ENCODE peak calls at places on chromosome 19, in four cellular contexts. One of them, this sample, is unnamed.

GRCh38 chr19:55902080-55902751 is 29.9 kb downstream of the NLRP13 start:
- DNase-seq in cardiac fibroblast: no peak
- DNase-seq in brain microvascular endothelial cell: no peak
- DNase-seq in fibroblast of mammary gland: no peak
- DNase-seq in this sample: no peak

GRCh38 chr19:13260883-13261653 is 110.9 kb downstream of the IER2 start:
- DNase-seq in cardiac fibroblast: peak
- DNase-seq in brain microvascular endothelial cell: peak
- DNase-seq in fibroblast of mammary gland: peak
- DNase-seq in this sample: peak

GRCh38 chr19:10419646-10420443 is 493 bp upstream of the PDE4A start:
- DNase-seq in cardiac fibroblast: peak
- DNase-seq in brain microvascular endothelial cell: peak
- DNase-seq in fibroblast of mammary gland: peak
- DNase-seq in this sample: peak

GRCh38 chr19:10603084-10603872 is 16.2 kb upstream of the AP1M2 start:
- DNase-seq in cardiac fibroblast: peak
- DNase-seq in brain microvascular endothelial cell: no peak
- DNase-seq in fibroblast of mammary gland: no peak
- DNase-seq in this sample: peak

GRCh38 chr19:13160557-13160956 is 10.3 kb downstream of the IER2 start:
- DNase-seq in cardiac fibroblast: peak
- DNase-seq in brain microvascular endothelial cell: peak
- DNase-seq in fibroblast of mammary gland: peak
- DNase-seq in this sample: no peak

GRCh38 chr19:5742051-5742450 is 21.6 kb downstream of the CATSPERD start:
- DNase-seq in cardiac fibroblast: no peak
- DNase-seq in brain microvascular endothelial cell: no peak
- DNase-seq in fibroblast of mammary gland: no peak
- DNase-seq in this sample: no peak

GRCh38 chr19:45781282-45782161 is 768 bp downstream of the DMPK start:
- DNase-seq in cardiac fibroblast: no peak
- DNase-seq in brain microvascular endothelial cell: no peak
- DNase-seq in fibroblast of mammary gland: no peak
- DNase-seq in this sample: no peak

GRCh38 chr19:34985249-34986022 is 14.7 kb upstream of the GRAMD1A start:
- DNase-seq in cardiac fibroblast: peak
- DNase-seq in brain microvascular endothelial cell: no peak
- DNase-seq in fibroblast of mammary gland: peak
- DNase-seq in this sample: peak

GRCh38 chr19:55592391-55593090 is 6.8 kb downstream of the FIZ1 start:
- DNase-seq in cardiac fibroblast: no peak
- DNase-seq in brain microvascular endothelial cell: no peak
- DNase-seq in fibroblast of mammary gland: no peak
- DNase-seq in this sample: no peak

GRCh38 chr19:2841858-2842574 is 741 bp downstream of the ZNF555 start:
- DNase-seq in cardiac fibroblast: no peak
- DNase-seq in brain microvascular endothelial cell: no peak
- DNase-seq in fibroblast of mammary gland: no peak
- DNase-seq in this sample: no peak

GRCh38 chr19:3171894-3172679 is 6.5 kb upstream of the S1PR4 start:
- DNase-seq in cardiac fibroblast: no peak
- DNase-seq in brain microvascular endothelial cell: no peak
- DNase-seq in fibroblast of mammary gland: no peak
- DNase-seq in this sample: no peak

GRCh38 chr19:49326165-49326704 is 1.2 kb upstream of the SLC6A16 start:
- DNase-seq in cardiac fibroblast: no peak
- DNase-seq in brain microvascular endothelial cell: no peak
- DNase-seq in fibroblast of mammary gland: no peak
- DNase-seq in this sample: no peak

GRCh38 chr19:38506723-38507550 is 73.4 kb downstream of the RYR1 start:
- DNase-seq in cardiac fibroblast: peak
- DNase-seq in brain microvascular endothelial cell: peak
- DNase-seq in fibroblast of mammary gland: peak
- DNase-seq in this sample: peak

GRCh38 chr19:1156830-1157615 is 17.0 kb downstream of the SBNO2 start:
- DNase-seq in cardiac fibroblast: no peak
- DNase-seq in brain microvascular endothelial cell: no peak
- DNase-seq in fibroblast of mammary gland: no peak
- DNase-seq in this sample: no peak

GRCh38 chr19:16657384-16657783 is 2.6 kb downstream of the SMIM7 start:
- DNase-seq in cardiac fibroblast: no peak
- DNase-seq in brain microvascular endothelial cell: no peak
- DNase-seq in fibroblast of mammary gland: no peak
- DNase-seq in this sample: no peak

GRCh38 chr19:45187421-45188100 is 9.0 kb downstream of the BLOC1S3 start:
- DNase-seq in cardiac fibroblast: no peak
- DNase-seq in brain microvascular endothelial cell: no peak
- DNase-seq in fibroblast of mammary gland: no peak
- DNase-seq in this sample: peak

GRCh38 chr19:41933131-41933458 is 4.8 kb upstream of the ERFL start:
- DNase-seq in cardiac fibroblast: no peak
- DNase-seq in brain microvascular endothelial cell: no peak
- DNase-seq in fibroblast of mammary gland: no peak
- DNase-seq in this sample: no peak

GRCh38 chr19:43132696-43133095 is 50.2 kb upstream of the PSG2 start:
- DNase-seq in cardiac fibroblast: no peak
- DNase-seq in brain microvascular endothelial cell: no peak
- DNase-seq in fibroblast of mammary gland: peak
- DNase-seq in this sample: no peak

GRCh38 chr19:8392017-8392591 is 1.9 kb downstream of the RAB11B start:
- DNase-seq in cardiac fibroblast: no peak
- DNase-seq in brain microvascular endothelial cell: no peak
- DNase-seq in fibroblast of mammary gland: peak
- DNase-seq in this sample: peak

GRCh38 chr19:38615007-38615581 is 2.7 kb downstream of the MAP4K1 start:
- DNase-seq in cardiac fibroblast: no peak
- DNase-seq in brain microvascular endothelial cell: no peak
- DNase-seq in fibroblast of mammary gland: no peak
- DNase-seq in this sample: no peak

GRCh38 chr19:35318679-35319448 is 10.1 kb upstream of the CD22 start:
- DNase-seq in cardiac fibroblast: peak
- DNase-seq in brain microvascular endothelial cell: peak
- DNase-seq in fibroblast of mammary gland: peak
- DNase-seq in this sample: peak

GRCh38 chr19:28980236-28980868 is 232.6 kb downstream of the UQCRFS1 start:
- DNase-seq in cardiac fibroblast: peak
- DNase-seq in brain microvascular endothelial cell: peak
- DNase-seq in fibroblast of mammary gland: peak
- DNase-seq in this sample: peak

GRCh38 chr19:45450042-45450380 is 17.8 kb upstream of the FOSB start:
- DNase-seq in cardiac fibroblast: no peak
- DNase-seq in brain microvascular endothelial cell: no peak
- DNase-seq in fibroblast of mammary gland: no peak
- DNase-seq in this sample: no peak

GRCh38 chr19:34926685-34927375 is at the start of gene ZNF30:
- DNase-seq in cardiac fibroblast: peak
- DNase-seq in brain microvascular endothelial cell: peak
- DNase-seq in fibroblast of mammary gland: peak
- DNase-seq in this sample: peak

GRCh38 chr19:15702590-15702930 is 25.3 kb upstream of the OR10H2 start:
- DNase-seq in cardiac fibroblast: peak
- DNase-seq in brain microvascular endothelial cell: no peak
- DNase-seq in fibroblast of mammary gland: peak
- DNase-seq in this sample: peak

GRCh38 chr19:19464339-19465098 is 50.8 kb downstream of the TSSK6 start:
- DNase-seq in cardiac fibroblast: peak
- DNase-seq in brain microvascular endothelial cell: peak
- DNase-seq in fibroblast of mammary gland: peak
- DNase-seq in this sample: peak

GRCh38 chr19:7595466-7596133 is at the start of gene CAMSAP3:
- DNase-seq in cardiac fibroblast: no peak
- DNase-seq in brain microvascular endothelial cell: no peak
- DNase-seq in fibroblast of mammary gland: peak
- DNase-seq in this sample: no peak

GRCh38 chr19:33505823-33506222 is 15.8 kb downstream of the PEPD start:
- DNase-seq in cardiac fibroblast: no peak
- DNase-seq in brain microvascular endothelial cell: no peak
- DNase-seq in fibroblast of mammary gland: no peak
- DNase-seq in this sample: no peak

GRCh38 chr19:39053276-39054090 is 21.1 kb upstream of the FBXO27 start:
- DNase-seq in cardiac fibroblast: no peak
- DNase-seq in brain microvascular endothelial cell: no peak
- DNase-seq in fibroblast of mammary gland: no peak
- DNase-seq in this sample: no peak

DNA sequence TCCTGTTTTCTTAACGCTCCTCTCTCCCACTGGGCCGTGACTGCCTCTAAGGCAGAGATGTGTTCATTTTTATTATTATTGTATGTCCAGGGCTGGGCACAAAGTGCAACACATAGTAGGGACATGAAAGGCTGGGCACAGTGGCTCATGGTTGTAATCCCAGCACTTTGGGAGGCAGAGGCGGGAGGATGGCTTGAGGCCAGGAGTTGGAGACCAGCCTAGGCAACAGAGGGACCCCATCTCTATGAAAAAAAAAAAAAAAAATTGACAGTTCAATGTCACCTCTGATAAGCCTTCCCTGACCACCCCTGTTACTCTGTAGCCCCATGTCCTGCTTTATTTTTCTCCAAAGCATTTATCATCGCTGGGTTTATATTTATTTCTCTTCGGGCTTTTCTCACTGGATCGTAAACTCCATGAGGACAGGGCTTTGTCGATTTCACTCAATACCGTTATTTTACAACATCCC is 481 bp upstream of the SAE1 start:
- DNase-seq in cardiac fibroblast: no peak
- DNase-seq in brain microvascular endothelial cell: no peak
- DNase-seq in fibroblast of mammary gland: no peak
- DNase-seq in this sample: no peak
- H3K4me3 ChIP-seq in cardiac fibroblast: no peak
- H3K4me3 ChIP-seq in brain microvascular endothelial cell: no peak
- H3K4me3 ChIP-seq in fibroblast of mammary gland: no peak
- H3K4me3 ChIP-seq in this sample: no peak

DNA sequence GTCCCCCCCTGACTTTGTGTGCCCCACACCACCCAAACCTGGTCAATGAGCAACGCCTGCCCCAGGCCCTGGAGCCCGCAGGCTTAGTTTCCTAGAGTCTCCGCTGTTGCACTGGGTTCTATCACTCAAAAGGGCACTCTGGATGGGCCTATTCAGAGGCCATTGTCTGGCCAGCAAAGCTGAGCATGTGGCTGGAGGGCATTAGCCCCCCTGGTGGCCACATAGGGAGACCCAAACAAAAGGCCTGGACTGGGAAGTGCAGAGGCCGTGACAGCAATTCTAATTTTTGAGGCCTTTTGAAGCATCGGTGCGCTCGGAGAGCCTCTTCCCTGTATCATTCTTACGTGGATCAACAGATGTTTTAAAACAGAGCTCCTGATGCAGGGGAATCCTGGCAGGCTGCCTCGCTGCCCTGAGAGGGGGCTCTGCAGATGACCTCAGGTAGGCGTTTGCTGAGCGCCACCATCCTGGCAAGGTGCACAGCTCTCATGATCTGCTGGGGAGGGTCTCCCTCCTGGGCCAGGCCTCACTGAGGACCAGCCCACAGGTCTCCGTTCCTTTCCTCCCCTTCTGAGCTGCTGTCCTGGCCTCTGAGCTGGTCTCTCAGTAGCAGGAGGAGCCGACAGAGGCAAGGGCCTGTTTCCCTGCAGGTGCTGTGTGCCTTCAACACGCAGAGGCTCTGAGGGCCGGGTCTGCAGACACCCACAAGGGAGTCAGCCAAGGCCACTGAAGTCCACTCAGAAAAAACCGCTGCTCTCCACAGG is 190.5 kb downstream of the URI1 start:
- DNase-seq in cardiac fibroblast: no peak
- DNase-seq in brain microvascular endothelial cell: no peak
- DNase-seq in fibroblast of mammary gland: no peak
- DNase-seq in this sample: no peak
- TF ChIP-seq CTCF in cardiac fibroblast: no peak
- TF ChIP-seq CTCF in brain microvascular endothelial cell: no peak
- TF ChIP-seq CTCF in fibroblast of mammary gland: no peak
- TF ChIP-seq CTCF in this sample: no peak

DNA sequence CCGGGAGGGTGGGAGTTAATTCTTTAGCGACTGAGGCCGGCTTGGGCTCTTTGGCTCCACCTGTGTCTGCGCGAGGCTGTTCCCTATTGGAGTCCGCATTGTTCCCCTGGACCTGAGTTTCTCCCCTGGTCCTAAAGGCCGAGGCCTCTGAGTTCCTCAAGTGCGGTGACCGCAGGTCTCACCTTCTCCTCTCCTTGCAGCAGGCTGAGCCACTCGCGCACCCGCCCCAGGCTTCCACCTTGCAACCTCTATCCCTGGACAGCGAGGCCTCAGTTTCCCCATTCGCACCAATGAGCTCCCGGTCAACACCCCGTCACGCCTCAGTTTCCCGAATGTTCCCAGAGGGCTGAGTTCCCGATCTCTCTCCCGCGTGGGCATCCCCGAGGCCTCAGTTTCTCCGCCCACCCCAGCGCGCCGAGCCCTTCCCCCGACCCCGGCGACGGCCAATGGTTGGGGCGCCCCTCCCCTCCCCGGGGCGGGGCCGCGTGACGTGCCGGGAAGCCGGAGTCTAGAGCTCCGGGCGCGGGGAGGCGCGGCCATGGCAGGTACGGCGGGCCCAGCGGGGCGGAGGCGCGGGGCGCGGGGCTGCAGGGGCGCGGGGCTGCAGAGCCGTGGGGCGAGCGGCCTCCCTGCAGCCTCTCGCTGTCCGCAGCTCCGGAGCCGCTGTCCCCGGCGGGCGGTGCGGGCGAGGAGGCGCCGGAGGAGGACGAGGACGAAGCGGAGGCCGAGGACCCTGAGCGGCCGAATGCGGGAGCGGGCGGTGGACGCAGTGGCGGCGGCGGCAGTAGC is at the start of gene MPND:
- DNase-seq in cardiac fibroblast: peak
- DNase-seq in brain microvascular endothelial cell: peak
- DNase-seq in fibroblast of mammary gland: peak
- DNase-seq in this sample: peak
- H3K4me3 ChIP-seq in cardiac fibroblast: peak
- H3K4me3 ChIP-seq in brain microvascular endothelial cell: peak
- H3K4me3 ChIP-seq in fibroblast of mammary gland: peak
- H3K4me3 ChIP-seq in this sample: peak

GRCh38 chr19:51711702-51712101 is 12.1 kb downstream of the HAS1 start:
- DNase-seq in cardiac fibroblast: no peak
- DNase-seq in brain microvascular endothelial cell: no peak
- DNase-seq in fibroblast of mammary gland: no peak
- DNase-seq in this sample: no peak

GRCh38 chr19:51710163-51710562 is 13.6 kb downstream of the HAS1 start:
- DNase-seq in cardiac fibroblast: peak
- DNase-seq in brain microvascular endothelial cell: no peak
- DNase-seq in fibroblast of mammary gland: no peak
- DNase-seq in this sample: no peak

GRCh38 chr19:51713319-51714285 is 10.2 kb downstream of the HAS1 start:
- DNase-seq in cardiac fibroblast: no peak
- DNase-seq in brain microvascular endothelial cell: no peak
- DNase-seq in fibroblast of mammary gland: no peak
- DNase-seq in this sample: no peak

GRCh38 chr19:51714848-51715247 is 8.9 kb downstream of the HAS1 start:
- DNase-seq in cardiac fibroblast: peak
- DNase-seq in brain microvascular endothelial cell: no peak
- DNase-seq in fibroblast of mammary gland: peak
- DNase-seq in this sample: no peak

GRCh38 chr19:51712461-51713081 is 11.2 kb downstream of the HAS1 start:
- DNase-seq in cardiac fibroblast: peak
- DNase-seq in brain microvascular endothelial cell: no peak
- DNase-seq in fibroblast of mammary gland: peak
- DNase-seq in this sample: peak
- TF ChIP-seq CTCF in cardiac fibroblast: peak
- TF ChIP-seq CTCF in brain microvascular endothelial cell: peak
- TF ChIP-seq CTCF in fibroblast of mammary gland: peak
- TF ChIP-seq CTCF in this sample: peak

GRCh38 chr19:30719189-30719990 is 347.2 kb downstream of the ZNF536 start:
- DNase-seq in cardiac fibroblast: peak
- DNase-seq in brain microvascular endothelial cell: no peak
- DNase-seq in fibroblast of mammary gland: peak
- DNase-seq in this sample: peak
- H3K4me3 ChIP-seq in cardiac fibroblast: peak
- H3K4me3 ChIP-seq in brain microvascular endothelial cell: peak
- H3K4me3 ChIP-seq in fibroblast of mammary gland: peak
- H3K4me3 ChIP-seq in this sample: peak